ENCODE peak calls at places on chromosomes 11 and 22, in nine cellular contexts. F, A, Q, G, Z, J, M, R and V are unnamed samples. For H3K36me3, the result is how much of the 10 kb centered on the place peaks cover.

GRCh38 chr11:123020968-123021367 is 39.3 kb upstream of the BSX start:
- DNase-seq in A (no peak), Q (peak), G (no peak), M (peak), J (no peak), R (no peak), F (no peak), Z (peak), V (no peak)

GRCh38 chr11:43925063-43925931 is 17.1 kb upstream of the C11orf96 start:
- DNase-seq in F (no peak), J (no peak), G (no peak), R (no peak), Q (no peak), M (no peak), Z (no peak), A (no peak), V (peak)

GRCh38 chr11:93741882-93742226 is 382 bp downstream of the C11orf54 start:
- DNase-seq in A (no peak), R (no peak), Q (no peak), F (no peak), J (no peak), G (peak), M (peak), Z (peak), V (no peak)

GRCh38 chr11:35947437-35947836 is 3.6 kb downstream of the LDLRAD3 start:
- DNase-seq in Z (no peak), G (no peak), J (no peak), R (no peak), Q (no peak), F (no peak), A (no peak), M (no peak), V (no peak)

GRCh38 chr11:11178671-11179070 is 174.4 kb downstream of the CSNK2A3 start:
- DNase-seq in F (no peak), G (no peak), R (no peak), J (no peak), Q (peak), A (no peak), Z (no peak), M (no peak), V (peak)

GRCh38 chr22:45671051-45671782 is 417 bp upstream of the ATXN10 start:
- DNase-seq in A (peak), G (peak), Z (peak), J (peak), Q (no peak), R (no peak), F (peak), M (no peak), V (peak)

GRCh38 chr11:2510626-2511402 is 66.0 kb downstream of the KCNQ1 start:
- DNase-seq in R (no peak), Z (no peak), M (no peak), A (no peak), F (peak), J (no peak), Q (no peak), G (no peak), V (peak)

GRCh38 chr11:123181075-123181474 is 14.0 kb downstream of the CLMP start:
- DNase-seq in R (no peak), F (no peak), A (no peak), G (no peak), J (no peak), Z (no peak), M (no peak), Q (no peak), V (no peak)

GRCh38 chr11:96158126-96158525 is 184.9 kb downstream of the MAML2 start:
- DNase-seq in G (no peak), Z (no peak), A (no peak), F (no peak), Q (no peak), M (no peak), J (no peak), R (no peak), V (peak)

GRCh38 chr11:77140231-77140959 is 12.3 kb downstream of the MYO7A start:
- DNase-seq in F (peak), J (peak), Q (no peak), G (peak), A (no peak), Z (peak), R (no peak), M (peak), V (no peak)

GRCh38 chr11:66834943-66835342 is 8.3 kb upstream of the RCE1 start:
- DNase-seq in Z (no peak), F (no peak), J (no peak), Q (no peak), G (no peak), M (no peak), A (no peak), R (no peak), V (no peak)

GRCh38 chr11:57514538-57515331 is 767 bp downstream of the SLC43A1 start:
- DNase-seq in F (peak), A (no peak), J (no peak), R (peak), Z (peak), M (peak), Q (peak), G (peak), V (peak)

GRCh38 chr11:87493516-87493915 is 455.8 kb downstream of the TMEM135 start:
- DNase-seq in A (no peak), G (no peak), Z (peak), J (peak), R (no peak), M (no peak), F (no peak), Q (no peak), V (no peak)

GRCh38 chr22:37154925-37155712 is 5.4 kb upstream of the IL2RB start:
- DNase-seq in G (no peak), Q (no peak), R (no peak), M (no peak), J (no peak), F (no peak), A (no peak), Z (no peak), V (no peak)

GRCh38 chr11:62831520-62832345 is at the start of gene STX5:
- DNase-seq in M (peak), Z (peak), J (peak), A (peak), F (peak), Q (peak), G (peak), R (peak), V (peak)

GRCh38 chr11:62830904-62831519 is 839 bp downstream of the STX5 start:
- DNase-seq in G (no peak), J (no peak), Z (peak), R (no peak), F (no peak), A (no peak), Q (no peak), M (no peak), V (no peak)

GRCh38 chr11:62835336-62835735 is 2.7 kb upstream of the TEX54 start:
- DNase-seq in M (no peak), R (no peak), A (no peak), Z (no peak), G (no peak), J (no peak), Q (no peak), F (no peak), V (no peak)

DNA sequence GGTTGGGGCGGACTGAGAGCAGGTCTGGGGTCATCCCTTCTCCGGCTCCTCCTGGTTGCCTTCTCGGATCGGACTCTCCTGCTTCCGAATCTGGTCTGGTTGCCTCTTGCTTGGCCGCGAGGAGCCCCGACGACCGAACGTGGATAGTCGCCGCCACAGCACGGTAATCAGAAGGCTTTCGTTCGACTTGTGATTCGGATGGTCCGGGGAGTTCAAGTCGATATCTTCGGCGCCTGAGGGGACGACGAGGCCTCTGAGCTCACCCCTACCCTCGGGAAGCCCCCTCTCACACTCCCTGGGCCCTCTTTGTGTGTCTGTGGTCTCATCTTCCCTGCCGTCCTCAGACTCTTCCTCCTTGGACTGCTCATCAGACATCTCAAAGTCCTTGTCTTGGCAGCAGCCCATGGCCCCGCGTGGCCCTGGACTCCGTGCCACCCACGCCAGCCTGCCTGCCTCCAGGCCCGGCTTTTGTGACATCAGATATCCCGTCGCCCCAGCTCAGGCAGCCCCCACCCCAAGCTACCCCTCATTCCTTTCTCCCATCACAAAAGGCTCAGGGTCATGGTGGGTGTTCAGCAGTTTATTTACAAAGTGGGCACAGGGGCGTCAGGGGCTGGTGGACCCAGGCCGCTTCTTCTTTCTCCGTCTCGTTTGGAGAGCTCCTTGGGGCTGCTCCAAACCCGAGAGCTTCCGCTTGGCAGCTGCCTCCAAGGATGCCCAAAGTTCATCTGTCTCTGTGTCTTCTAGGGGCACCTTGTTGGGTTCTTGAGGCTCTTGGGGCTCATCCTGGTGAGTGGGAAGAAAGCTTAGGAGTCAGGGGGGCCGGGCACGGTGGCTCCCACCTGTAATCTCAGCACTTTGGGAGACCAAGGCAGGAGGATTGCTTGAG is at the start of gene TEX54:
- DNase-seq in F (no peak), J (no peak), Z (no peak), R (no peak), M (no peak), A (no peak), G (peak), Q (peak), V (no peak)
- H3K36me3 ChIP-seq in F (under half), J (under half), Z (under half), R (under half), M (under half), A (half or more), G (under half), Q (under half), V (half or more)

GRCh38 chr11:101327908-101328307 is 198.3 kb upstream of the PGR start:
- DNase-seq in R (no peak), J (no peak), G (no peak), A (no peak), M (peak), Z (no peak), F (no peak), Q (no peak), V (no peak)
- H3K27ac ChIP-seq in R (no peak), J (no peak), G (no peak), A (no peak), M (no peak), Z (no peak), F (no peak), Q (no peak), V (no peak)

GRCh38 chr22:17781319-17782031 is 7.2 kb upstream of the BID start:
- DNase-seq in J (no peak), F (no peak), Q (peak), Z (no peak), M (peak), A (no peak), R (no peak), G (no peak), V (peak)
- H3K36me3 ChIP-seq in J (under half), F (under half), Q (under half), Z (under half), M (under half), A (under half), R (under half), G (under half), V (under half)

DNA sequence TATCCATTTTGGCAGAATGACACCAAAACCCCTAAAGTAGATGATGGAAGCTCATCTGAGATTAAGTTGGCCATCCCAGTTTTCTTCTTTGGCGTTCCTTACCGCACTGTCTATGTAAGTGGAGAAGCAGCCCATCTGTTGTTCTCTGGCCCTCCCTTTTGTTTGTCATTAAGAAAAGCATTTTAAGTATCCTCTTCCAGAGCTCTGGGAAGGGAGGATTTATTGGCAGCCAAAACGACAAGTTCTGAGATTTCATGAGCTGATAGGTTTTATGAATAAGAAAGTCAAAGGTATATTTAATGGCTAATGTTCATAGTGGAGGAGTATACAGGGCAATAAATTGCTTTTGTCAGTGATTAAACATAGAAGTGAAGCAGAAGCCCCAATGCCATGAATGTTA is 4.8 kb downstream of the TECTA start:
- DNase-seq in M (no peak), J (no peak), Q (no peak), Z (no peak), A (no peak), R (no peak), G (no peak), F (no peak), V (no peak)
- H3K27ac ChIP-seq in M (no peak), J (no peak), Q (no peak), Z (no peak), A (no peak), R (no peak), G (peak), F (no peak), V (no peak)

DNA sequence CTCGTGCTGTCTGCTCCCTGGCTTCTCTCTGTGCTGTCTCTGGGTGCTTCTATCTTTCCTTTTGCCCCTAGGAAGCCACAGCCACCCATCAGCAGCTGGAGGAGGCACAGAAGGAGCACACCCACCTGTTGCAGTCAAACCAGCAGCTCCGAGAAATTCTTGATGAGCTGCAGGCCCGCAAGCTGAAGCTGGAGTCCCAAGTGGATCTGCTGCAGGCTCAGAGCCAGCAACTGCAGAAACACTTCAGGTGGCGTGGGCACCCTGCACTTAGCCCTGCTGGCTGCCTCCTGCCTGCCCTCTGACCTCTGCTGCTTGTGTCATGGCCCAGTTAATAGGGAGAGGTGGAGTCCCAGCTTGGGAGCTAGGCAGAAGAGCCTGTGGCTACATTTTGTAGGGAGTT is 67.8 kb downstream of the CEP164 start:
- DNase-seq in A (no peak), J (no peak), F (no peak), Q (no peak), M (no peak), R (no peak), G (no peak), Z (no peak), V (no peak)
- H3K36me3 ChIP-seq in A (half or more), J (under half), F (half or more), Q (half or more), M (under half), R (under half), G (under half), Z (under half), V (under half)

GRCh38 chr11:132472411-132473205 is 1059.7 kb downstream of the OPCML start:
- DNase-seq in R (no peak), G (no peak), F (no peak), Z (no peak), A (no peak), J (no peak), M (peak), Q (peak), V (no peak)

GRCh38 chr11:132475046-132475445 is 1057.3 kb downstream of the OPCML start:
- DNase-seq in R (no peak), G (no peak), J (no peak), F (no peak), A (no peak), M (no peak), Q (peak), Z (no peak), V (no peak)

GRCh38 chr11:132466983-132467382 is 1065.3 kb downstream of the OPCML start:
- DNase-seq in R (no peak), F (no peak), G (no peak), Q (no peak), M (no peak), A (no peak), J (no peak), Z (peak), V (no peak)

GRCh38 chr11:132471491-132471890 is 1060.8 kb downstream of the OPCML start:
- DNase-seq in R (no peak), F (no peak), M (no peak), Q (no peak), G (no peak), A (no peak), J (no peak), Z (no peak), V (no peak)
- H3K27ac ChIP-seq in R (no peak), F (no peak), M (no peak), Q (no peak), G (no peak), A (no peak), J (no peak), Z (no peak), V (no peak)

GRCh38 chr11:102495161-102496042 is 35.1 kb downstream of the MMP7 start:
- DNase-seq in F (no peak), J (peak), R (peak), M (peak), G (peak), A (peak), Z (peak), Q (peak), V (peak)
- H3K36me3 ChIP-seq in F (under half), J (under half), R (under half), M (under half), G (under half), A (under half), Z (under half), Q (under half), V (under half)

GRCh38 chr11:70873736-70874412 is 378.5 kb downstream of the SHANK2 start:
- DNase-seq in M (no peak), R (no peak), A (no peak), F (no peak), G (no peak), Z (no peak), Q (no peak), J (no peak), V (peak)

GRCh38 chr11:70879601-70880285 is 372.6 kb downstream of the SHANK2 start:
- DNase-seq in G (no peak), A (no peak), R (no peak), Z (no peak), J (no peak), M (no peak), Q (no peak), F (no peak), V (no peak)

GRCh38 chr11:70878366-70878765 is 374.0 kb downstream of the SHANK2 start:
- DNase-seq in F (no peak), G (no peak), A (no peak), R (no peak), J (no peak), Q (no peak), Z (no peak), M (no peak), V (no peak)

GRCh38 chr11:70877151-70877550 is 375.2 kb downstream of the SHANK2 start:
- DNase-seq in R (no peak), F (no peak), J (no peak), G (no peak), M (no peak), Z (no peak), A (no peak), Q (no peak), V (no peak)

DNA sequence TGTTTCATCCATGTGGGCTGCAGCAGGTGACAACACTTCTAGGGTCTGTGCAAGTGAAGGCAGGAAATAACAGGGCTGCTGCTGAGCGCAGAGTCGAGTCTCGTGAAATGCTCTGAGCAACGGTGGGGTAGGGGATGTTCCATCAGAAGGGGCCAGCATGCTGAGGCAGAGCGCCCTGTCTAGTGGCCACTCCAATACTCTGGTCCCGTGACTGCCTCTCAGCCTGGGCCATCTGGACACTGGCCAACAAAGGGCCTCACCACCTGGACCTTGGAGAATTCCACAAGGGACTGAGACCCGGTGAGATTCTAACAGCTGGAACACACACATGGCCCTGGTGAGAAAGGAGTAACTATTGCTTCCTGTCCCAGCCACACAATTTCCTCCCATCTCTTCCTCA is 375.7 kb downstream of the SHANK2 start:
- DNase-seq in A (no peak), G (no peak), Z (no peak), J (no peak), R (no peak), M (no peak), Q (no peak), F (no peak), V (peak)
- H3K27ac ChIP-seq in A (no peak), G (no peak), Z (no peak), J (no peak), R (no peak), M (no peak), Q (no peak), F (no peak), V (no peak)

GRCh38 chr11:110587129-110587528 is 125.1 kb downstream of the ARHGAP20 start:
- DNase-seq in Q (no peak), M (no peak), Z (no peak), A (no peak), J (no peak), G (no peak), R (no peak), F (no peak), V (no peak)
- H3K36me3 ChIP-seq in Q (under half), M (under half), Z (under half), A (under half), J (under half), G (under half), R (under half), F (under half), V (under half)